ENCODE peak calls at places on chromosomes 6 and 20, in six cellular contexts. One of them, this sample, is unnamed.

GRCh38 chr6:150088481-150089154 is 19.7 kb upstream of the ULBP3 start:
- DNase-seq in pancreas: no peak
- DNase-seq in hepatocyte: no peak
- DNase-seq in nephron progenitor cell: no peak
- DNase-seq in cardiac fibroblast: no peak
- DNase-seq in fibroblast of pulmonary artery: no peak
- DNase-seq in this sample: no peak

GRCh38 chr6:138593100-138593877 is 94.0 kb upstream of the NHSL1 start:
- DNase-seq in pancreas: no peak
- DNase-seq in hepatocyte: peak
- DNase-seq in nephron progenitor cell: no peak
- DNase-seq in cardiac fibroblast: peak
- DNase-seq in fibroblast of pulmonary artery: peak
- DNase-seq in this sample: peak

GRCh38 chr6:2839195-2839981 is 2.3 kb downstream of the SERPINB1 start:
- DNase-seq in pancreas: no peak
- DNase-seq in hepatocyte: peak
- DNase-seq in nephron progenitor cell: no peak
- DNase-seq in cardiac fibroblast: peak
- DNase-seq in fibroblast of pulmonary artery: peak
- DNase-seq in this sample: peak

GRCh38 chr20:34871966-34872603 is 571 bp downstream of the GGT7 start:
- DNase-seq in pancreas: no peak
- DNase-seq in hepatocyte: no peak
- DNase-seq in nephron progenitor cell: no peak
- DNase-seq in cardiac fibroblast: peak
- DNase-seq in fibroblast of pulmonary artery: no peak
- DNase-seq in this sample: no peak

GRCh38 chr6:33195304-33196022 is 3.2 kb upstream of the COL11A2 start:
- DNase-seq in pancreas: peak
- DNase-seq in hepatocyte: no peak
- DNase-seq in nephron progenitor cell: peak
- DNase-seq in cardiac fibroblast: no peak
- DNase-seq in fibroblast of pulmonary artery: no peak
- DNase-seq in this sample: no peak

GRCh38 chr6:90297124-90297865 is 652 bp upstream of the BACH2 start:
- DNase-seq in pancreas: no peak
- DNase-seq in hepatocyte: no peak
- DNase-seq in nephron progenitor cell: no peak
- DNase-seq in cardiac fibroblast: no peak
- DNase-seq in fibroblast of pulmonary artery: no peak
- DNase-seq in this sample: no peak

GRCh38 chr20:40251284-40251932 is 437.6 kb downstream of the MAFB start:
- DNase-seq in pancreas: no peak
- DNase-seq in hepatocyte: peak
- DNase-seq in nephron progenitor cell: peak
- DNase-seq in cardiac fibroblast: peak
- DNase-seq in fibroblast of pulmonary artery: peak
- DNase-seq in this sample: no peak

GRCh38 chr6:54441020-54441419 is 132.8 kb downstream of the TINAG start:
- DNase-seq in pancreas: no peak
- DNase-seq in hepatocyte: no peak
- DNase-seq in nephron progenitor cell: no peak
- DNase-seq in cardiac fibroblast: no peak
- DNase-seq in fibroblast of pulmonary artery: no peak
- DNase-seq in this sample: no peak

GRCh38 chr20:23081263-23081811 is 4.8 kb downstream of the CD93 start:
- DNase-seq in pancreas: no peak
- DNase-seq in hepatocyte: no peak
- DNase-seq in nephron progenitor cell: no peak
- DNase-seq in cardiac fibroblast: no peak
- DNase-seq in fibroblast of pulmonary artery: no peak
- DNase-seq in this sample: no peak

GRCh38 chr20:24987244-24987643 is 5.3 kb downstream of the APMAP start:
- DNase-seq in pancreas: no peak
- DNase-seq in hepatocyte: no peak
- DNase-seq in nephron progenitor cell: no peak
- DNase-seq in cardiac fibroblast: no peak
- DNase-seq in fibroblast of pulmonary artery: no peak
- DNase-seq in this sample: no peak

GRCh38 chr6:75282706-75283105 is 1.9 kb downstream of the TMEM30A start:
- DNase-seq in pancreas: no peak
- DNase-seq in hepatocyte: no peak
- DNase-seq in nephron progenitor cell: no peak
- DNase-seq in cardiac fibroblast: no peak
- DNase-seq in fibroblast of pulmonary artery: no peak
- DNase-seq in this sample: no peak

GRCh38 chr6:32843321-32843978 is 397 bp downstream of the PSMB8 start:
- DNase-seq in pancreas: no peak
- DNase-seq in hepatocyte: no peak
- DNase-seq in nephron progenitor cell: peak
- DNase-seq in cardiac fibroblast: peak
- DNase-seq in fibroblast of pulmonary artery: no peak
- DNase-seq in this sample: peak

GRCh38 chr6:134358320-134358719 is 40.4 kb upstream of the SGK1 start:
- DNase-seq in pancreas: no peak
- DNase-seq in hepatocyte: peak
- DNase-seq in nephron progenitor cell: no peak
- DNase-seq in cardiac fibroblast: peak
- DNase-seq in fibroblast of pulmonary artery: peak
- DNase-seq in this sample: no peak

GRCh38 chr6:46102123-46102522 is 27.7 kb upstream of the ENPP4 start:
- DNase-seq in pancreas: no peak
- DNase-seq in hepatocyte: no peak
- DNase-seq in nephron progenitor cell: no peak
- DNase-seq in cardiac fibroblast: no peak
- DNase-seq in fibroblast of pulmonary artery: no peak
- DNase-seq in this sample: no peak

GRCh38 chr20:46057856-46058655 is 29.0 kb downstream of the SLC12A5 start:
- DNase-seq in pancreas: peak
- DNase-seq in hepatocyte: peak
- DNase-seq in nephron progenitor cell: peak
- DNase-seq in cardiac fibroblast: peak
- DNase-seq in fibroblast of pulmonary artery: peak
- DNase-seq in this sample: peak

GRCh38 chr20:34074101-34074760 is 37.8 kb downstream of the EIF2S2 start:
- DNase-seq in pancreas: no peak
- DNase-seq in hepatocyte: no peak
- DNase-seq in nephron progenitor cell: no peak
- DNase-seq in cardiac fibroblast: no peak
- DNase-seq in fibroblast of pulmonary artery: no peak
- DNase-seq in this sample: no peak

GRCh38 chr20:25278636-25279361 is 30.9 kb downstream of the PYGB start:
- DNase-seq in pancreas: peak
- DNase-seq in hepatocyte: no peak
- DNase-seq in nephron progenitor cell: no peak
- DNase-seq in cardiac fibroblast: no peak
- DNase-seq in fibroblast of pulmonary artery: no peak
- DNase-seq in this sample: no peak

GRCh38 chr6:56370127-56370540 is 122.8 kb upstream of the COL21A1 start:
- DNase-seq in pancreas: peak
- DNase-seq in hepatocyte: peak
- DNase-seq in nephron progenitor cell: peak
- DNase-seq in cardiac fibroblast: peak
- DNase-seq in fibroblast of pulmonary artery: peak
- DNase-seq in this sample: peak

GRCh38 chr6:43460032-43460431 is 4.7 kb upstream of the DLK2 start:
- DNase-seq in pancreas: no peak
- DNase-seq in hepatocyte: no peak
- DNase-seq in nephron progenitor cell: no peak
- DNase-seq in cardiac fibroblast: no peak
- DNase-seq in fibroblast of pulmonary artery: no peak
- DNase-seq in this sample: no peak

GRCh38 chr6:125749112-125749863 is at the start of gene HEY2:
- DNase-seq in pancreas: peak
- DNase-seq in hepatocyte: peak
- DNase-seq in nephron progenitor cell: peak
- DNase-seq in cardiac fibroblast: peak
- DNase-seq in fibroblast of pulmonary artery: peak
- DNase-seq in this sample: peak

GRCh38 chr6:125747589-125748533 is 1.6 kb upstream of the HEY2 start:
- DNase-seq in pancreas: peak
- DNase-seq in hepatocyte: peak
- DNase-seq in nephron progenitor cell: peak
- DNase-seq in cardiac fibroblast: peak
- DNase-seq in fibroblast of pulmonary artery: no peak
- DNase-seq in this sample: no peak

GRCh38 chr6:125749864-125750691 is 646 bp downstream of the HEY2 start:
- DNase-seq in pancreas: no peak
- DNase-seq in hepatocyte: no peak
- DNase-seq in nephron progenitor cell: peak
- DNase-seq in cardiac fibroblast: no peak
- DNase-seq in fibroblast of pulmonary artery: no peak
- DNase-seq in this sample: no peak

GRCh38 chr6:125746731-125747588 is 2.5 kb upstream of the HEY2 start:
- DNase-seq in pancreas: peak
- DNase-seq in hepatocyte: peak
- DNase-seq in nephron progenitor cell: peak
- DNase-seq in cardiac fibroblast: peak
- DNase-seq in fibroblast of pulmonary artery: peak
- DNase-seq in this sample: peak

DNA sequence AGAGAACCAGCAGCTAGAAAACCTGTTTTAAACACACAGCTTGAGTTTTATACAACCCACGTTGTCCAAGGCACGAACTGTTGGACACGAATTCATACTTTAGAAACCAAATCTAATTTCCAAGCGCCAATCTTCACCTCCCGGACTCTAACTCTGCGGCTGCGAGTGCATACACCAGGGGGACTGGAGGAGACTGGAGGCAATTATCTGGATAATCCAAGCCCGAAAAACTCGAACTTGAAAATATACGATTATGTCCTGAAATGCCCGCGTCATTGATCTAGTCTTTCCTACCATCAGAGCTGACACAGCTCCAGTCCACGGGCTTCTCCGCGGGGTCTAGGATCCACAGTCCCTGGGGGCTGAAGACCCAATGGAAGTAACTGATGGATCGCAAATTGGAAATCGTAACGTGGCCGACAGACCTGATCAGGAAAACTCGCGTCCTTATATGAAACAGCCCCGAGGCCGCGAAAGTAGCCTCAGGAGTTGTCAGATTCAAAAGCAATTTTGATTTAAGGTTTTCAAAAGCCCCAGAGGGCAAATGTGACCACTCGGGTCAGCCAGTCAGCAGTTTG is 809 bp upstream of the HEY2 start:
- DNase-seq in pancreas: no peak
- DNase-seq in hepatocyte: no peak
- DNase-seq in nephron progenitor cell: no peak
- DNase-seq in cardiac fibroblast: peak
- DNase-seq in fibroblast of pulmonary artery: no peak
- DNase-seq in this sample: peak
- TF ChIP-seq CTCF in pancreas: no peak
- TF ChIP-seq CTCF in hepatocyte: no peak
- TF ChIP-seq CTCF in nephron progenitor cell: no peak
- TF ChIP-seq CTCF in cardiac fibroblast: peak
- TF ChIP-seq CTCF in fibroblast of pulmonary artery: no peak
- TF ChIP-seq CTCF in this sample: no peak

GRCh38 chr20:62589720-62590119 is 52.6 kb upstream of the SLCO4A1 start:
- DNase-seq in pancreas: no peak
- DNase-seq in hepatocyte: no peak
- DNase-seq in nephron progenitor cell: no peak
- DNase-seq in cardiac fibroblast: no peak
- DNase-seq in fibroblast of pulmonary artery: no peak
- DNase-seq in this sample: no peak

GRCh38 chr20:62589150-62589498 is 53.2 kb upstream of the SLCO4A1 start:
- DNase-seq in pancreas: no peak
- DNase-seq in hepatocyte: no peak
- DNase-seq in nephron progenitor cell: no peak
- DNase-seq in cardiac fibroblast: no peak
- DNase-seq in fibroblast of pulmonary artery: no peak
- DNase-seq in this sample: no peak

GRCh38 chr20:62586799-62587198 is 55.5 kb upstream of the SLCO4A1 start:
- DNase-seq in pancreas: no peak
- DNase-seq in hepatocyte: no peak
- DNase-seq in nephron progenitor cell: no peak
- DNase-seq in cardiac fibroblast: no peak
- DNase-seq in fibroblast of pulmonary artery: no peak
- DNase-seq in this sample: no peak

GRCh38 chr20:62587757-62588402 is 54.4 kb upstream of the SLCO4A1 start:
- DNase-seq in pancreas: no peak
- DNase-seq in hepatocyte: peak
- DNase-seq in nephron progenitor cell: peak
- DNase-seq in cardiac fibroblast: peak
- DNase-seq in fibroblast of pulmonary artery: peak
- DNase-seq in this sample: no peak

GRCh38 chr20:62588458-62589149 is 53.7 kb upstream of the SLCO4A1 start:
- DNase-seq in pancreas: no peak
- DNase-seq in hepatocyte: no peak
- DNase-seq in nephron progenitor cell: no peak
- DNase-seq in cardiac fibroblast: peak
- DNase-seq in fibroblast of pulmonary artery: no peak
- DNase-seq in this sample: no peak
- TF ChIP-seq CTCF in pancreas: no peak
- TF ChIP-seq CTCF in hepatocyte: no peak
- TF ChIP-seq CTCF in nephron progenitor cell: no peak
- TF ChIP-seq CTCF in cardiac fibroblast: no peak
- TF ChIP-seq CTCF in fibroblast of pulmonary artery: no peak
- TF ChIP-seq CTCF in this sample: no peak

GRCh38 chr6:36757206-36757605 is 59.6 kb downstream of the RAB44 start:
- DNase-seq in pancreas: no peak
- DNase-seq in hepatocyte: no peak
- DNase-seq in nephron progenitor cell: no peak
- DNase-seq in cardiac fibroblast: no peak
- DNase-seq in fibroblast of pulmonary artery: no peak
- DNase-seq in this sample: no peak
- TF ChIP-seq CTCF in pancreas: no peak
- TF ChIP-seq CTCF in hepatocyte: no peak
- TF ChIP-seq CTCF in nephron progenitor cell: no peak
- TF ChIP-seq CTCF in cardiac fibroblast: no peak
- TF ChIP-seq CTCF in fibroblast of pulmonary artery: no peak
- TF ChIP-seq CTCF in this sample: no peak

DNA sequence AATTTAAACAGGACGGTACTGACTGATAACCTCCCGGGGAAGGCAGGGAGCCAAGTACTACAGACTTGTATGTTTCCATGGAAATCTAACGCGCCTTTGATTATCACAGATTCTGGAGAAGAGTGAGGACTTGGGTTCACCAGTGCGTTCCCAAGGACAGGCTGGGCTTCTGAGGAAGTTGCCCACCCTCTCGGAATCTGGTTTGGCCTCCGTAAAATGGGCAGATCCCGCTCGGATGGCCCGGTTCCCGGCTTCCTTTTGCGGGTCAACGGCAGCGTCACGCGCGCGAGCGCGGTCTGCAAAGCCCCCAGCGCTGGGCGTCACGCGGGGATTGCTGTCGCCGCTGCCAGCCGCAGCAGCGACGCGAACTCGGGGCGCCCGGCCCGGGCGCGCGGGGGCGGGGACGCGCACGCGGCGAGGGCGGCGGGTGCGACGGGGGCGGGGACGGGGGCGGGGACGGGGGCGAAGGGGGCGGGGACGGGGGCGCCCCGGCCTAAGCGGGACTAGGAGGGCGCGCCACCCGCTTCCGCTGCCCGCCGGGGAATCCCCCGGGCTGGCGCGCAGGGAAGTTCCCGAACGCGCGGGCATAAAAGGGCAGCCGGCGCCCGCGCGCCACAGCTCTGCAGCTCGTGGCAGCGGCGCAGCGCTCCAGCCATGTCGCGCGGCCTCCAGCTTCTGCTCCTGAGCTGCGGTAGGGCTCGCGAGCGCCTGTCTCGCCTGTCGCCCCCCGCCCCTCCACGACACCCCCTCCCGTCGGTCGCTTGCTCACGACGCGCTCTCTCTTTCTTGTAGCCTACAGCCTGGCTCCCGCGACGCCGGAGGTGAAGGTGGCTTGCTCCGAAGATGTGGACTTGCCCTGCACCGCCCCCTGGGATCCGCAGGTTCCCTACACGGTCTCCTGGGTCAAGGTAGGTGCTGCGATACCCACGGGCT is at the start of gene CD83:
- DNase-seq in pancreas: peak
- DNase-seq in hepatocyte: peak
- DNase-seq in nephron progenitor cell: peak
- DNase-seq in cardiac fibroblast: peak
- DNase-seq in fibroblast of pulmonary artery: peak
- DNase-seq in this sample: no peak
- TF ChIP-seq CTCF in pancreas: no peak
- TF ChIP-seq CTCF in hepatocyte: peak
- TF ChIP-seq CTCF in nephron progenitor cell: no peak
- TF ChIP-seq CTCF in cardiac fibroblast: no peak
- TF ChIP-seq CTCF in fibroblast of pulmonary artery: no peak
- TF ChIP-seq CTCF in this sample: peak

This sample was measured in astrocyte of the spinal cord.